ENCODE peak calls at places on chromosomes 16 and 17, in five cellular contexts. Y is MM.1S; E is upper lobe of right lung; I is H1; J is CD8-positive, alpha-beta memory T cell. K is an unnamed sample. For H3K9me3, the result is how much of the 10 kb centered on the place peaks cover.

GRCh38 chr17:69477204-69477899 is 62.9 kb downstream of the MAP2K6 start:
- DNase-seq in Y (no peak), E (no peak), I (peak), J (no peak), K (no peak)

GRCh38 chr16:2814757-2815298 is 2.2 kb upstream of the PRSS21 start:
- DNase-seq in Y (no peak), E (peak), I (no peak), J (no peak), K (no peak)

GRCh38 chr16:86584726-86585721 is 6.7 kb downstream of the FOXL1 start:
- DNase-seq in Y (no peak), E (no peak), I (no peak), J (no peak), K (no peak)

GRCh38 chr16:1158456-1159324 is 5.8 kb downstream of the CACNA1H start:
- DNase-seq in Y (no peak), E (no peak), I (no peak), J (no peak), K (no peak)

GRCh38 chr16:28304214-28304613 is 11.9 kb downstream of the SBK1 start:
- DNase-seq in Y (peak), E (no peak), I (peak), J (no peak), K (no peak)

GRCh38 chr17:39573447-39574298 is 34.0 kb downstream of the NEUROD2 start:
- DNase-seq in Y (no peak), E (peak), I (peak), J (no peak), K (no peak)

GRCh38 chr17:68456529-68457167 is 648 bp downstream of the WIPI1 start:
- DNase-seq in Y (peak), E (peak), I (peak), J (no peak), K (no peak)

GRCh38 chr17:55292094-55292493 is 27.3 kb downstream of the HLF start:
- DNase-seq in Y (no peak), E (no peak), I (no peak), J (no peak), K (no peak)

GRCh38 chr16:76518791-76519190 is 241.6 kb downstream of the CNTNAP4 start:
- DNase-seq in Y (no peak), E (no peak), I (no peak), J (no peak), K (no peak)

GRCh38 chr17:34205401-34205800 is 49.7 kb upstream of the CCL2 start:
- DNase-seq in Y (no peak), E (no peak), I (no peak), J (no peak), K (no peak)

GRCh38 chr16:80611171-80611929 is 70.6 kb downstream of the DYNLRB2 start:
- DNase-seq in Y (no peak), E (no peak), I (no peak), J (no peak), K (no peak)

GRCh38 chr16:54052271-54052670 is 234.3 kb downstream of the IRX3 start:
- DNase-seq in Y (no peak), E (no peak), I (no peak), J (no peak), K (no peak)

GRCh38 chr17:22492331-22492730 is 800.0 kb downstream of the KCNJ18 start:
- DNase-seq in Y (no peak), E (no peak), I (no peak), J (no peak), K (no peak)

DNA sequence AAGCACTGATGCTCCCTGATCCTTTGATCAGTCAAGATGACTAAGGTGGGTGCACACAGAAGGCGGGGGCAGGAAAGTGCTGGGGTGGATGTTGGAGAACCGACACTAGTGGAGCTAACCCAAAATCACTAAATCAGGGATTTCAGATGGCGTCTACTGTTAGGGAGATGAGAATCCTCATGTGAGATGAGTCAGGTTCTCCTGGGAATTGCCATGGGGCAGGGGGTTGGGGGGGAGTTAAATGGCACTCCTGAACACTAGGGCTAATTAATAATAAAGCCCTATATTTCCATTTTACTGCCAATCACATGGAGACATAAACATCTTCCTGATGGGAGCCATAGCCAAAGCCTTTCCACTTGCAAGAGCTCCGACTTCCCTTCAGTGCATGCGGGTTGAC is 804.1 kb downstream of the KCNJ18 start:
- DNase-seq in Y (no peak), E (no peak), I (no peak), J (no peak), K (no peak)
- H3K9me3 ChIP-seq in Y (under half), E (under half), I (under half), J (under half), K (under half)

GRCh38 chr17:53387745-53388144 is 435.0 kb upstream of the KIF2B start:
- DNase-seq in Y (no peak), E (no peak), I (no peak), J (no peak), K (no peak)
- H3K9me3 ChIP-seq in Y (under half), E (under half), I (under half), J (under half), K (under half)

DNA sequence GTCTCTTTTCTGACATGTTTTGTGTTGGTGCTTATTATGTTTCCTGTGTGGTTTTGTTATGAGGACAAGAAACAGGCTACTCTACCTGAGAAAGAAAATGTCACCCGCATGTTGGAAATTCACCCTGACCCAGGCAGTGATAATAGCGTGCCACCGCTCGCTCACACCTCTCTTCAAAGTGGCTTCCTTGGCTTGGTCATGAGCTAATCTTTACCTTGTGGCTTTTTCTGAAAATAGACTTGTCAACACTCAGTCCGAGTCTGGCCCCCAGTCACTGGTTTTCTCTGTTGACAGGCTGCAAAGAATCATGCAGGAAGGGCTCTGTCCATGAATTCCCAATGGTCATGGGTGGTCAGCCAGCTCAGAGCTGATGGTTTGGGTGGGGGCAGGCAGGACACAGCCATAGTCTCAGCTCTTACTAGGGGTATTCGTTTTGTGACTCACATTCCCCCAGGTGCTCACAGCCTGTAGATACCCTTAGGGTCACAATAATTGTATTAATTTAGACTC is 121.3 kb upstream of the CACNG5 start:
- DNase-seq in Y (no peak), E (no peak), I (no peak), J (peak), K (no peak)
- H3K9me3 ChIP-seq in Y (under half), E (under half), I (under half), J (under half), K (under half)

DNA sequence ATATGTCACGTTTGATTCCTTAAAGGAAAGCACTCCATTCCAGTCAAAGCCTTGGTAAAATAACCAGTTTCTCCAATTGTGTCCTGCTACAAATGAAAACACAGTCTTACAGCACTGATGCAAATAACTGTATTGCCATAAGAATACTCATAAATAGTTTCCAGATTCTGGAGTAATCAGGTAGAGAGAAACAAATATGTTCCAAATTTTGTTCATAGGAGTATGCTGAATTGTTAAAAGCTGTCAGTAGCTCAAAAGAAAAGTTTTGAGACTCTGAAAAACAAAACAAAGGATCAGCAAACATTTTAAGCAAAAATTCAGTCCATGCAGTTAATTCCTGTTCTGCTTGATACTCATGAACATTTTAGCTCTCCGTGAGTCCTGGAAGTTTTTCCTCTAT is 7.8 kb downstream of the DHRS7B start:
- DNase-seq in Y (no peak), E (no peak), I (no peak), J (no peak), K (no peak)
- H3K9me3 ChIP-seq in Y (under half), E (under half), I (under half), J (under half), K (under half)

GRCh38 chr17:22303865-22304264 is 611.5 kb downstream of the KCNJ18 start:
- DNase-seq in Y (no peak), E (no peak), I (no peak), J (no peak), K (no peak)

GRCh38 chr17:22303096-22303495 is 610.8 kb downstream of the KCNJ18 start:
- DNase-seq in Y (no peak), E (no peak), I (no peak), J (no peak), K (no peak)

GRCh38 chr17:22301353-22301745 is 609.0 kb downstream of the KCNJ18 start:
- DNase-seq in Y (no peak), E (no peak), I (no peak), J (no peak), K (no peak)

GRCh38 chr17:22300731-22301352 is 608.5 kb downstream of the KCNJ18 start:
- DNase-seq in Y (no peak), E (no peak), I (no peak), J (no peak), K (no peak)

DNA sequence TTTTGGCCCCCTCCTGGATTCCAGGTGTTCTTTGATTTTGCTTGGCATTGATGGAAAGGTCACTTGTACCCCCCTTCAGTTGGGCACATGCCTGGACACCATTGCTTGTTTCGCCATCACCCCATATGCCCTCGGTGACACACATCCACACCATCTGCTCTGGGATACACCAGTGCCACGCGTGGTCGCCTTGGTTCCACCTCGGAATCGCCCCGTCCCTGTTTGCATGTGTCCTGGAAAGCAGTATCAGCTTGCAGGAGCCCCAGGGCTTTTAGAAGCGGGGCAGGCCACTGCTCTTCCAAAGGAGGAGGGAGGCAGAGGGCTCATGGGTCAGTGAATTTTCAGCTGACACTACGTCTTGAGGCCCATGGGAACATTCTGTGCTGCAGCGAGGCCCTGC is 607.9 kb downstream of the KCNJ18 start:
- DNase-seq in Y (no peak), E (no peak), I (no peak), J (no peak), K (no peak)
- H3K9me3 ChIP-seq in Y (under half), E (under half), I (under half), J (under half), K (under half)

DNA sequence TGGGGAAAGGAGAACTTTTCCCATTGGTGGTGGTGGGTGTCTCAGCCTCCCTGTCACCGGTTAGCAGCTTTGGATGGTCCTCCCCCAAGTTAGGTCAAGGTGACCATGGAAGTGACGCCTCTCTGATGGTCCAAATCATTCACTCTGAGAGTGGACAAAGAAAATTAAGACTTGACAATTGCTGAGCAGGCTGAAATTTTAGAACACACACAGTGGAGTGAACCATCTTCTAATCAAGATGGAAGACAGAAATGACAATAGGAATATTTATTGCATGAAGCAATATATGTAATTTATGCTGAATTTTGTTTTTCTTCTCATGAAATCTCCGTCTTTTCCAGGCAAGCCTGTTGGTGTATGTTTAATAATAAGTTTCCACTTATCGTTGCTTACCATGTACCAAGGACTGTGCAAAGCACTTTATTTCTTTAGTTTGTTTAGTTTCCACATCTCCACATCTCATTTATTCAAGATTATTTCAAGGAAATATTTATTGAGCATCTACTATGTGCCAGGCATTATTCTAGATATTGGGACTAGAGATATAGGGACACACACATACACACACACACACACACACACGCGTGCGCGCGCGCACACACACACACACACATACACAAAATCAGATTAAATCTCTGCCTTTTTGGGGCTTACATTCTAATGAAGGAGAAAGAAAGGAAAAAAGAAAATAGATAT is 44.0 kb upstream of the TAC4 start:
- DNase-seq in Y (no peak), E (no peak), I (no peak), J (no peak), K (no peak)
- H3K9me3 ChIP-seq in Y (under half), E (under half), I (under half), J (under half), K (under half)

DNA sequence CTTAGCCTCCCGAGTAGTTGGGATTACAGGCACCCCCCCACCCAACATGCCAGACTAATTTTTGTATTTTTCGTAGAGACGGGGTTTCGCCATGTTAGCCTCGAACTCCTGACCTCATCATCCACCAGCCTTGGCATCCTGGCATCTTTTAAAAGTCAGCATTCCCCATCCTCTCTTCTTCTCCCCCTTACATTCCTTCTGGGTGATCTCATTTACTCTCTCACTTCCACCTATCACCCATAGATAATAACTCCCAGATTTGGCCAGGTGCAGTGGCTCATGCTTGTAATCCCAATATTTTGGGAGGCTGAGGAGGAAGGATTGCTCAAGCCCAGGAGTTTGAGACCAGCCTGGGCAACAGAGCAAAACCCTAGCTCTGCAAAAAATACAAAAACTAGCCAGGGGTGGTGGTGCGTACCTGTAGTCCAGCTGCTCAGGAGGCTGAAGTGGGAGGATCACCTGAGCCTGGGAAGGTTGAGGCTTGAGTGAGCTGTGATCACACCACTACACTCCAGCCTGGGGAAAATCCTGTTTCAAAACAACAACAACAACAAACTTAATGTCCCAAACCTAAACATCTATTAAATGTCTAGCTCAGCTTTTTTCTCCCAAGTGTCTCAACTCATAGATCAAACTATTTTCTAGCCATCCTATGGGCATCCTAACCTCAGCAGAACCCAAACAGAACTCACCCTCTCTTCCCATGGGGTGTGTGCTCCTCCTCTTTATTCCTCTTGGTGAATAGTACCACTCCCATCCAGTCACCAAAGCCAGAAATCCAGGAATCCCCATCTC is 16.1 kb upstream of the SSTR2 start:
- DNase-seq in Y (no peak), E (no peak), I (no peak), J (no peak), K (no peak)
- H3K9me3 ChIP-seq in Y (under half), E (under half), I (under half), J (under half), K (under half)